ENCODE peak calls at places on chromosome 18, in four cellular contexts. One of them, this sample, is unnamed. For H3K4me1, the result is how much of the 10 kb centered on the place peaks cover.

GRCh38 chr18:65567372-65567771 is 183.4 kb upstream of the CDH7 start:
- DNase-seq in Caco-2: no peak
- DNase-seq in mucosa of descending colon: no peak
- DNase-seq in heart right ventricle: no peak
- DNase-seq in this sample: no peak

GRCh38 chr18:79962311-79962710 is 2.1 kb upstream of the HSBP1L1 start:
- DNase-seq in mucosa of descending colon: no peak
- DNase-seq in Caco-2: peak
- DNase-seq in heart right ventricle: no peak
- DNase-seq in this sample: no peak

GRCh38 chr18:72086421-72086820 is 457.7 kb downstream of the CBLN2 start:
- DNase-seq in mucosa of descending colon: no peak
- DNase-seq in heart right ventricle: no peak
- DNase-seq in Caco-2: peak
- DNase-seq in this sample: no peak

GRCh38 chr18:41371718-41372117 is 583.3 kb upstream of the PIK3C3 start:
- DNase-seq in heart right ventricle: no peak
- DNase-seq in mucosa of descending colon: no peak
- DNase-seq in Caco-2: no peak
- DNase-seq in this sample: no peak

GRCh38 chr18:25233582-25234362 is 118.2 kb downstream of the ZNF521 start:
- DNase-seq in heart right ventricle: no peak
- DNase-seq in mucosa of descending colon: no peak
- DNase-seq in Caco-2: no peak
- DNase-seq in this sample: no peak

GRCh38 chr18:57561728-57562423 is 24.6 kb downstream of the FECH start:
- DNase-seq in mucosa of descending colon: no peak
- DNase-seq in Caco-2: peak
- DNase-seq in heart right ventricle: no peak
- DNase-seq in this sample: no peak

GRCh38 chr18:51624311-51624710 is 426.8 kb upstream of the MEX3C start:
- DNase-seq in Caco-2: no peak
- DNase-seq in mucosa of descending colon: no peak
- DNase-seq in heart right ventricle: no peak
- DNase-seq in this sample: no peak

GRCh38 chr18:46346896-46347630 is 242.9 kb downstream of the HAUS1 start:
- DNase-seq in mucosa of descending colon: no peak
- DNase-seq in Caco-2: no peak
- DNase-seq in heart right ventricle: no peak
- DNase-seq in this sample: no peak

GRCh38 chr18:34959211-34959829 is 81.9 kb upstream of the MAPRE2 start:
- DNase-seq in heart right ventricle: no peak
- DNase-seq in mucosa of descending colon: no peak
- DNase-seq in Caco-2: peak
- DNase-seq in this sample: no peak

GRCh38 chr18:26307161-26307773 is 81.0 kb downstream of the TAF4B start:
- DNase-seq in mucosa of descending colon: no peak
- DNase-seq in Caco-2: peak
- DNase-seq in heart right ventricle: no peak
- DNase-seq in this sample: no peak

GRCh38 chr18:22934789-22935188 is 1.7 kb downstream of the RBBP8 start:
- DNase-seq in Caco-2: no peak
- DNase-seq in heart right ventricle: no peak
- DNase-seq in mucosa of descending colon: no peak
- DNase-seq in this sample: no peak
- H3K4me3 ChIP-seq in Caco-2: no peak
- H3K4me3 ChIP-seq in heart right ventricle: no peak
- H3K4me3 ChIP-seq in mucosa of descending colon: no peak
- H3K4me3 ChIP-seq in this sample: no peak

GRCh38 chr18:3599861-3600260 is 149.9 kb downstream of the TGIF1 start:
- DNase-seq in mucosa of descending colon: no peak
- DNase-seq in heart right ventricle: no peak
- DNase-seq in Caco-2: no peak
- DNase-seq in this sample: no peak
- H3K4me1 ChIP-seq in mucosa of descending colon: under half
- H3K4me1 ChIP-seq in heart right ventricle: half or more
- H3K4me1 ChIP-seq in Caco-2: under half
- H3K4me1 ChIP-seq in this sample: under half

DNA sequence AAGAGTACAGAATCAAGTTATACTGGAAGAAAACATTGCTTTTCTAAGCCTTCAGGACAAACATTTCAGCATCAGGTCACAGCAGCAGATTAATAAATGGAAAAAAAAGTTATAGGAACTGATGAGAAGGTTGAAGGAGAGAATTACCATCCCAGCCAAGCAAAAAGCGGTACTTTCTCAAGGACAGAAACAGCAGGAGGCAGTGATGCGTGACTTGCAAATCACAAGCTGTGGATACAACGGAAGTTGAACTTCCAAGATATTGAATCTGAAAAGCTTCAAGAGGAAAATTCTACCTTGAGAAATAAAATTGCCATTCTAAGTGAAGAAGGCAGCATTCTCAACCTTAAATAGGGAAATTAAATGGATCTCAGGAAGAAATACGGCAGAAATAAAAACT is 18.5 kb upstream of the SERPINB12 start:
- DNase-seq in Caco-2: no peak
- DNase-seq in mucosa of descending colon: no peak
- DNase-seq in heart right ventricle: no peak
- DNase-seq in this sample: no peak
- TF ChIP-seq CTCF in Caco-2: no peak
- TF ChIP-seq CTCF in mucosa of descending colon: no peak
- TF ChIP-seq CTCF in heart right ventricle: no peak
- TF ChIP-seq CTCF in this sample: no peak

DNA sequence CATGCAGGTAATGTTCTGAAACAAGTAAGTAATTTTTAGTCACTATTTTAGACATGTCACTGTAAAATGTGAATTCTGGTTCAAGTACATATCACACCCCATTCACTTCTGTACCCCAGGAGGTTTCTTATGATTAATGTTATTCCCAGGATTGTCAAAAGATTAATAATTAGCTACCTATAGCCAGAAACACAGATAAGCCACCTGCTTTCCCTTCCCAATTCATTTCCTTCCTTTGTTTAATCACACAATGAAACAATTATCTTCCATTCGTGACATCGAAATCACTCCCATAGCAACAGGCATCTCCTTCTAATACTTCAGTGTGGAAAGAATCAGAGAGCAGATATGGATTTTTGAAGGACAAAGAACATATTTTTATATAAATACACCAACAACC is 1650.3 kb upstream of the CELF4 start:
- DNase-seq in mucosa of descending colon: no peak
- DNase-seq in Caco-2: no peak
- DNase-seq in heart right ventricle: no peak
- DNase-seq in this sample: no peak
- H3K4me3 ChIP-seq in mucosa of descending colon: no peak
- H3K4me3 ChIP-seq in Caco-2: no peak
- H3K4me3 ChIP-seq in heart right ventricle: no peak
- H3K4me3 ChIP-seq in this sample: no peak

DNA sequence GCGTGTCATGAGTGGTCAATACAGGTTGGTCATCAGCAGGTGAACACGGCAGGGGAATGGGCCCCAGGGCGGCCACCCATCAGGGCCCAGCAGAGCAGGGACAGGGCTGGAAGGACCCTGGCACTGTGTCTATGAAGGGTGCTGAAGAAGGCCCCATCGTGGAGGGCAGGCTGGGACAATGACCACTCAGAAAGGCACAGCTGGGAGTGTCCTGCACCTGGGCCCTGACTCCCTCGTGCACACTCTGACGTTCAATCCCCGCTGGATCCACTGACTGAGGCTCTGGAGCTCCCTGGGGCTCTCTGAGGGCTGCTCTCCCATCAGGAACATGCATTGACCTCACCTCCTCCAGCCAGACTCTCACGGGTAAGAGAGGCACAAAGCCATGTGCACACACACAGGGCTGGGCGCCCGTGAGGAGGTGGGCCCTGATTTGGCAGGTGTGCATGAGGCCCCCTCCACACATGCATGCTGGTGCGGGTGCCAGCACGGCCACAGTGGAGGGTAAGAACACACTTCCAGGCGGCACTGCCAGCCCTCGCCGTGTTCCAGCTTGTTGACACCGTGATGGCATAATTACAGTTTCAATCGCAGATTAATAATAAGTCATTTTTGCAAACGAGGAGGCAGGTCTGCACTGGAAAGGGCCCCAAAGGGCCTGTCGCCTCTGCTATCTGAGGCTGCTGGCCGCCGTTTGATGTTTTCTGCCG is 58.5 kb downstream of the SMAD7 start:
- DNase-seq in heart right ventricle: no peak
- DNase-seq in Caco-2: no peak
- DNase-seq in mucosa of descending colon: no peak
- DNase-seq in this sample: no peak
- H3K4me1 ChIP-seq in heart right ventricle: under half
- H3K4me1 ChIP-seq in Caco-2: under half
- H3K4me1 ChIP-seq in mucosa of descending colon: under half
- H3K4me1 ChIP-seq in this sample: under half

GRCh38 chr18:60668583-60668982 is 296.0 kb upstream of the MC4R start:
- DNase-seq in mucosa of descending colon: no peak
- DNase-seq in heart right ventricle: no peak
- DNase-seq in Caco-2: no peak
- DNase-seq in this sample: no peak
- TF ChIP-seq CTCF in mucosa of descending colon: no peak
- TF ChIP-seq CTCF in heart right ventricle: peak
- TF ChIP-seq CTCF in Caco-2: no peak
- TF ChIP-seq CTCF in this sample: no peak